ENCODE peak calls at places on chromosomes 1 and 21, in seven cellular contexts. One of them, this sample, is unnamed.

GRCh38 chr1:67571406-67571805 is 113.6 kb upstream of the GADD45A start:
- DNase-seq in GM23248: no peak
- DNase-seq in GM04504: no peak
- DNase-seq in NCI-H1092 treated with DMSO at 0.1 percent for 48 hours: no peak
- DNase-seq in activated CD4-positive, alpha-beta T cell treated with anti-CD3 and anti-CD28 coated beads, Interleukin-2, amount 50 U/mL, for 1 hour: no peak
- DNase-seq in nucleus accumbens: no peak
- DNase-seq in left ventricle myocardium superior: no peak
- DNase-seq in this sample: no peak

GRCh38 chr1:97334454-97334853 is 586.4 kb downstream of the DPYD start:
- DNase-seq in GM04504: peak
- DNase-seq in activated CD4-positive, alpha-beta T cell treated with anti-CD3 and anti-CD28 coated beads, Interleukin-2, amount 50 U/mL, for 1 hour: no peak
- DNase-seq in NCI-H1092 treated with DMSO at 0.1 percent for 48 hours: no peak
- DNase-seq in GM23248: peak
- DNase-seq in left ventricle myocardium superior: no peak
- DNase-seq in nucleus accumbens: no peak
- DNase-seq in this sample: no peak

GRCh38 chr1:246728311-246728710 is 4.1 kb downstream of the SCCPDH start:
- DNase-seq in activated CD4-positive, alpha-beta T cell treated with anti-CD3 and anti-CD28 coated beads, Interleukin-2, amount 50 U/mL, for 1 hour: no peak
- DNase-seq in left ventricle myocardium superior: no peak
- DNase-seq in GM23248: no peak
- DNase-seq in GM04504: no peak
- DNase-seq in nucleus accumbens: no peak
- DNase-seq in NCI-H1092 treated with DMSO at 0.1 percent for 48 hours: no peak
- DNase-seq in this sample: no peak

GRCh38 chr1:232822524-232822923 is 17.3 kb downstream of the MAP10 start:
- DNase-seq in GM04504: no peak
- DNase-seq in NCI-H1092 treated with DMSO at 0.1 percent for 48 hours: no peak
- DNase-seq in activated CD4-positive, alpha-beta T cell treated with anti-CD3 and anti-CD28 coated beads, Interleukin-2, amount 50 U/mL, for 1 hour: no peak
- DNase-seq in GM23248: no peak
- DNase-seq in left ventricle myocardium superior: no peak
- DNase-seq in nucleus accumbens: no peak
- DNase-seq in this sample: no peak

GRCh38 chr1:25568834-25569598 is 25.6 kb downstream of the LDLRAP1 start:
- DNase-seq in NCI-H1092 treated with DMSO at 0.1 percent for 48 hours: no peak
- DNase-seq in nucleus accumbens: no peak
- DNase-seq in activated CD4-positive, alpha-beta T cell treated with anti-CD3 and anti-CD28 coated beads, Interleukin-2, amount 50 U/mL, for 1 hour: no peak
- DNase-seq in left ventricle myocardium superior: no peak
- DNase-seq in GM23248: peak
- DNase-seq in GM04504: peak
- DNase-seq in this sample: peak

GRCh38 chr1:39398278-39399010 is 93.0 kb upstream of the BMP8A start:
- DNase-seq in activated CD4-positive, alpha-beta T cell treated with anti-CD3 and anti-CD28 coated beads, Interleukin-2, amount 50 U/mL, for 1 hour: peak
- DNase-seq in nucleus accumbens: no peak
- DNase-seq in left ventricle myocardium superior: peak
- DNase-seq in GM23248: peak
- DNase-seq in NCI-H1092 treated with DMSO at 0.1 percent for 48 hours: no peak
- DNase-seq in GM04504: peak
- DNase-seq in this sample: peak

GRCh38 chr21:44509539-44509938 is 30.5 kb downstream of the KRTAP10-1 start:
- DNase-seq in nucleus accumbens: no peak
- DNase-seq in left ventricle myocardium superior: peak
- DNase-seq in NCI-H1092 treated with DMSO at 0.1 percent for 48 hours: peak
- DNase-seq in GM04504: no peak
- DNase-seq in activated CD4-positive, alpha-beta T cell treated with anti-CD3 and anti-CD28 coated beads, Interleukin-2, amount 50 U/mL, for 1 hour: no peak
- DNase-seq in GM23248: peak
- DNase-seq in this sample: peak

GRCh38 chr1:70043806-70044205 is 161.6 kb downstream of the LRRC40 start:
- DNase-seq in activated CD4-positive, alpha-beta T cell treated with anti-CD3 and anti-CD28 coated beads, Interleukin-2, amount 50 U/mL, for 1 hour: no peak
- DNase-seq in GM04504: peak
- DNase-seq in NCI-H1092 treated with DMSO at 0.1 percent for 48 hours: no peak
- DNase-seq in GM23248: peak
- DNase-seq in nucleus accumbens: no peak
- DNase-seq in left ventricle myocardium superior: no peak
- DNase-seq in this sample: no peak

GRCh38 chr1:173562813-173563212 is 40.1 kb downstream of the SLC9C2 start:
- DNase-seq in activated CD4-positive, alpha-beta T cell treated with anti-CD3 and anti-CD28 coated beads, Interleukin-2, amount 50 U/mL, for 1 hour: no peak
- DNase-seq in left ventricle myocardium superior: no peak
- DNase-seq in nucleus accumbens: no peak
- DNase-seq in NCI-H1092 treated with DMSO at 0.1 percent for 48 hours: no peak
- DNase-seq in GM23248: no peak
- DNase-seq in GM04504: no peak
- DNase-seq in this sample: no peak

GRCh38 chr21:32712043-32712442 is 15.8 kb downstream of the SYNJ1 start:
- DNase-seq in GM04504: no peak
- DNase-seq in left ventricle myocardium superior: no peak
- DNase-seq in nucleus accumbens: no peak
- DNase-seq in GM23248: no peak
- DNase-seq in NCI-H1092 treated with DMSO at 0.1 percent for 48 hours: no peak
- DNase-seq in activated CD4-positive, alpha-beta T cell treated with anti-CD3 and anti-CD28 coated beads, Interleukin-2, amount 50 U/mL, for 1 hour: no peak
- DNase-seq in this sample: no peak

GRCh38 chr21:18253252-18253651 is 8.6 kb downstream of the CHODL start:
- DNase-seq in NCI-H1092 treated with DMSO at 0.1 percent for 48 hours: no peak
- DNase-seq in left ventricle myocardium superior: no peak
- DNase-seq in activated CD4-positive, alpha-beta T cell treated with anti-CD3 and anti-CD28 coated beads, Interleukin-2, amount 50 U/mL, for 1 hour: no peak
- DNase-seq in GM23248: no peak
- DNase-seq in nucleus accumbens: no peak
- DNase-seq in GM04504: no peak
- DNase-seq in this sample: no peak

GRCh38 chr1:154198756-154199562 is 7.1 kb upstream of the TPM3 start:
- DNase-seq in GM23248: peak
- DNase-seq in GM04504: no peak
- DNase-seq in activated CD4-positive, alpha-beta T cell treated with anti-CD3 and anti-CD28 coated beads, Interleukin-2, amount 50 U/mL, for 1 hour: peak
- DNase-seq in NCI-H1092 treated with DMSO at 0.1 percent for 48 hours: peak
- DNase-seq in left ventricle myocardium superior: no peak
- DNase-seq in nucleus accumbens: no peak
- DNase-seq in this sample: no peak

GRCh38 chr1:7845761-7846160 is 7.1 kb downstream of the UTS2 start:
- DNase-seq in GM04504: no peak
- DNase-seq in left ventricle myocardium superior: no peak
- DNase-seq in GM23248: peak
- DNase-seq in nucleus accumbens: no peak
- DNase-seq in activated CD4-positive, alpha-beta T cell treated with anti-CD3 and anti-CD28 coated beads, Interleukin-2, amount 50 U/mL, for 1 hour: no peak
- DNase-seq in NCI-H1092 treated with DMSO at 0.1 percent for 48 hours: no peak
- DNase-seq in this sample: no peak

GRCh38 chr21:20949884-20950283 is 48.3 kb upstream of the NCAM2 start:
- DNase-seq in nucleus accumbens: no peak
- DNase-seq in NCI-H1092 treated with DMSO at 0.1 percent for 48 hours: no peak
- DNase-seq in GM23248: no peak
- DNase-seq in activated CD4-positive, alpha-beta T cell treated with anti-CD3 and anti-CD28 coated beads, Interleukin-2, amount 50 U/mL, for 1 hour: no peak
- DNase-seq in left ventricle myocardium superior: no peak
- DNase-seq in GM04504: no peak
- DNase-seq in this sample: no peak

GRCh38 chr1:214593158-214593557 is 9.8 kb upstream of the CENPF start:
- DNase-seq in activated CD4-positive, alpha-beta T cell treated with anti-CD3 and anti-CD28 coated beads, Interleukin-2, amount 50 U/mL, for 1 hour: no peak
- DNase-seq in nucleus accumbens: no peak
- DNase-seq in GM23248: no peak
- DNase-seq in left ventricle myocardium superior: no peak
- DNase-seq in NCI-H1092 treated with DMSO at 0.1 percent for 48 hours: no peak
- DNase-seq in GM04504: no peak
- DNase-seq in this sample: no peak

GRCh38 chr1:235068155-235069121 is 60.2 kb downstream of the TOMM20 start:
- DNase-seq in nucleus accumbens: no peak
- DNase-seq in NCI-H1092 treated with DMSO at 0.1 percent for 48 hours: no peak
- DNase-seq in left ventricle myocardium superior: no peak
- DNase-seq in GM04504: no peak
- DNase-seq in GM23248: peak
- DNase-seq in activated CD4-positive, alpha-beta T cell treated with anti-CD3 and anti-CD28 coated beads, Interleukin-2, amount 50 U/mL, for 1 hour: no peak
- DNase-seq in this sample: peak

GRCh38 chr1:16076003-16076870 is 2.8 kb upstream of the FAM131C start:
- DNase-seq in left ventricle myocardium superior: no peak
- DNase-seq in nucleus accumbens: no peak
- DNase-seq in GM23248: peak
- DNase-seq in NCI-H1092 treated with DMSO at 0.1 percent for 48 hours: no peak
- DNase-seq in activated CD4-positive, alpha-beta T cell treated with anti-CD3 and anti-CD28 coated beads, Interleukin-2, amount 50 U/mL, for 1 hour: no peak
- DNase-seq in GM04504: peak
- DNase-seq in this sample: peak

GRCh38 chr1:76826072-76826827 is 41.0 kb upstream of the ST6GALNAC5 start:
- DNase-seq in nucleus accumbens: no peak
- DNase-seq in NCI-H1092 treated with DMSO at 0.1 percent for 48 hours: no peak
- DNase-seq in activated CD4-positive, alpha-beta T cell treated with anti-CD3 and anti-CD28 coated beads, Interleukin-2, amount 50 U/mL, for 1 hour: no peak
- DNase-seq in GM04504: peak
- DNase-seq in GM23248: peak
- DNase-seq in left ventricle myocardium superior: no peak
- DNase-seq in this sample: no peak

GRCh38 chr1:46401514-46401913 is 7.4 kb downstream of the FAAH start:
- DNase-seq in nucleus accumbens: no peak
- DNase-seq in activated CD4-positive, alpha-beta T cell treated with anti-CD3 and anti-CD28 coated beads, Interleukin-2, amount 50 U/mL, for 1 hour: no peak
- DNase-seq in left ventricle myocardium superior: no peak
- DNase-seq in GM23248: peak
- DNase-seq in NCI-H1092 treated with DMSO at 0.1 percent for 48 hours: no peak
- DNase-seq in GM04504: no peak
- DNase-seq in this sample: no peak

GRCh38 chr1:204384636-204385354 is 25.1 kb upstream of the PLEKHA6 start:
- DNase-seq in NCI-H1092 treated with DMSO at 0.1 percent for 48 hours: peak
- DNase-seq in nucleus accumbens: no peak
- DNase-seq in GM23248: peak
- DNase-seq in left ventricle myocardium superior: peak
- DNase-seq in GM04504: peak
- DNase-seq in activated CD4-positive, alpha-beta T cell treated with anti-CD3 and anti-CD28 coated beads, Interleukin-2, amount 50 U/mL, for 1 hour: no peak
- DNase-seq in this sample: no peak